ENCODE peak calls at places on chromosomes 12 and 14, in seven cellular contexts. W is HT1080; U is GM20000; E is IMR-90; A is memory B cell; B is right lobe of liver; L is activated CD4-positive, alpha-beta T cell treated with anti-CD3 and anti-CD28 coated beads for 48 hours. F is an unnamed sample.

GRCh38 chr12:51948066-51948465 is 3.4 kb upstream of the ACVR1B start:
- DNase-seq in W (no peak), U (no peak), E (no peak), A (no peak), B (no peak), L (no peak), F (no peak)

GRCh38 chr12:49748306-49748705 is 6.9 kb downstream of the TMBIM6 start:
- DNase-seq in W (no peak), U (no peak), E (peak), A (no peak), B (no peak), L (no peak), F (no peak)

GRCh38 chr12:86018361-86018760 is 144.3 kb downstream of the NTS start:
- DNase-seq in W (no peak), U (no peak), E (no peak), A (no peak), B (no peak), L (no peak), F (no peak)

GRCh38 chr12:7221486-7221885 is 32.0 kb downstream of the PEX5 start:
- DNase-seq in W (no peak), U (no peak), E (peak), A (no peak), B (no peak), L (no peak), F (no peak)

GRCh38 chr14:67500981-67501380 is 12.5 kb upstream of the TMEM229B start:
- DNase-seq in W (no peak), U (no peak), E (no peak), A (no peak), B (no peak), L (no peak), F (no peak)

GRCh38 chr14:54759982-54760585 is 142.5 kb downstream of the GCH1 start:
- DNase-seq in W (no peak), U (no peak), E (no peak), A (no peak), B (no peak), L (no peak), F (no peak)

GRCh38 chr12:64946132-64946829 is 121.8 kb downstream of the TBC1D30 start:
- DNase-seq in W (no peak), U (no peak), E (peak), A (no peak), B (no peak), L (no peak), F (no peak)

GRCh38 chr12:12804011-12804410 is 9.1 kb upstream of the DDX47 start:
- DNase-seq in W (peak), U (no peak), E (peak), A (no peak), B (no peak), L (no peak), F (no peak)

GRCh38 chr12:120368789-120369475 is at the start of gene MSI1:
- DNase-seq in W (no peak), U (no peak), E (no peak), A (no peak), B (no peak), L (no peak), F (no peak)

GRCh38 chr12:98745578-98746391 is 100.7 kb downstream of the APAF1 start:
- DNase-seq in W (no peak), U (no peak), E (peak), A (peak), B (peak), L (peak), F (no peak)

GRCh38 chr14:56294125-56294524 is 175.9 kb downstream of the PELI2 start:
- DNase-seq in W (peak), U (no peak), E (no peak), A (no peak), B (no peak), L (peak), F (no peak)

GRCh38 chr14:46381674-46382073 is 269.9 kb downstream of the RPL10L start:
- DNase-seq in W (no peak), U (no peak), E (no peak), A (no peak), B (no peak), L (no peak), F (no peak)

GRCh38 chr12:93098077-93098476 is 169.0 kb upstream of the EEA1 start:
- DNase-seq in W (peak), U (peak), E (peak), A (peak), B (peak), L (peak), F (peak)

GRCh38 chr14:77043177-77043983 is 14.9 kb upstream of the IRF2BPL start:
- DNase-seq in W (peak), U (no peak), E (peak), A (no peak), B (no peak), L (peak), F (peak)

GRCh38 chr12:32587536-32588346 is 91.4 kb upstream of the DNM1L start:
- DNase-seq in W (no peak), U (no peak), E (no peak), A (no peak), B (no peak), L (no peak), F (no peak)

GRCh38 chr14:73264080-73264895 is 27.0 kb downstream of the PAPLN start:
- DNase-seq in W (no peak), U (no peak), E (no peak), A (no peak), B (no peak), L (no peak), F (no peak)

GRCh38 chr12:38138225-38139221 is 178.1 kb upstream of the ALG10B start:
- DNase-seq in W (peak), U (peak), E (peak), A (peak), B (peak), L (peak), F (no peak)

GRCh38 chr14:102574840-102575478 is 17.5 kb upstream of the RCOR1 start:
- DNase-seq in W (no peak), U (no peak), E (no peak), A (no peak), B (no peak), L (no peak), F (no peak)

GRCh38 chr12:21301-22189 is 45.0 kb upstream of the IQSEC3 start:
- DNase-seq in W (no peak), U (peak), E (no peak), A (no peak), B (no peak), L (peak), F (no peak)

GRCh38 chr14:30874999-30875787 is 834 bp downstream of the COCH start:
- DNase-seq in W (no peak), U (peak), E (no peak), A (peak), B (peak), L (peak), F (no peak)

GRCh38 chr14:39055786-39056474 is 47.1 kb downstream of the SEC23A start:
- DNase-seq in W (peak), U (no peak), E (no peak), A (no peak), B (no peak), L (no peak), F (no peak)

GRCh38 chr12:27555928-27556778 is 32.1 kb downstream of the PPFIBP1 start:
- DNase-seq in W (no peak), U (no peak), E (no peak), A (no peak), B (no peak), L (no peak), F (no peak)

GRCh38 chr14:47276931-47277330 is 398.5 kb downstream of the MDGA2 start:
- DNase-seq in W (no peak), U (no peak), E (no peak), A (no peak), B (no peak), L (no peak), F (no peak)

GRCh38 chr12:45553204-45553603 is 176.3 kb upstream of the ARID2 start:
- DNase-seq in W (peak), U (no peak), E (peak), A (no peak), B (no peak), L (no peak), F (no peak)

GRCh38 chr14:51592836-51593235 is 58.9 kb upstream of the FRMD6 start:
- DNase-seq in W (no peak), U (no peak), E (no peak), A (no peak), B (no peak), L (no peak), F (no peak)

GRCh38 chr14:58815781-58816297 is 178.1 kb downstream of the DACT1 start:
- DNase-seq in W (no peak), U (no peak), E (no peak), A (no peak), B (no peak), L (no peak), F (no peak)

GRCh38 chr12:58920956-58921861 is 905 bp upstream of the LRIG3 start:
- DNase-seq in W (no peak), U (peak), E (no peak), A (no peak), B (no peak), L (peak), F (no peak)

GRCh38 chr12:95648990-95649791 is 97.9 kb upstream of the USP44 start:
- DNase-seq in W (peak), U (no peak), E (peak), A (no peak), B (no peak), L (no peak), F (no peak)

GRCh38 chr14:90924618-90925345 is 108.6 kb upstream of the TTC7B start:
- DNase-seq in W (no peak), U (no peak), E (peak), A (no peak), B (peak), L (no peak), F (no peak)